ENCODE peak calls at places on chromosomes 4 and X, in seven cellular contexts. P, U, M, T, F, Z and V are unnamed samples.

GRCh38 chr4:40555176-40555900 is 74.3 kb downstream of the RBM47 start:
- DNase-seq in F (no peak), Z (no peak), U (no peak), M (no peak), P (no peak), T (no peak), V (no peak)

GRCh38 chr4:53651142-53651720 is 59.9 kb upstream of the LNX1 start:
- DNase-seq in Z (no peak), T (no peak), M (no peak), F (peak; percentile 90), P (no peak), U (no peak), V (peak; percentile 96)

GRCh38 chr4:127446309-127446708 is 186.4 kb upstream of the INTU start:
- DNase-seq in F (no peak), M (no peak), U (no peak), Z (no peak), P (no peak), T (no peak), V (no peak)

GRCh38 chr4:6892190-6892908 is 17.3 kb upstream of the TBC1D14 start:
- DNase-seq in P (no peak), T (no peak), U (peak; percentile 74), Z (peak; percentile 90), M (peak; percentile 96), F (peak; percentile 74), V (peak; percentile 66)

GRCh38 chr4:11532138-11532537 is 103.4 kb upstream of the HS3ST1 start:
- DNase-seq in Z (no peak), U (no peak), M (no peak), F (no peak), T (no peak), P (no peak), V (peak; percentile 44)

GRCh38 chr4:113040793-113041192 is 8.7 kb upstream of the ANK2 start:
- DNase-seq in P (no peak), Z (no peak), M (no peak), T (no peak), U (no peak), F (no peak), V (no peak)

GRCh38 chr4:3202836-3203820 is 45.8 kb upstream of the MSANTD1 start:
- DNase-seq in Z (no peak), T (no peak), P (no peak), U (no peak), F (no peak), M (no peak), V (no peak)

GRCh38 chrX:84363674-84364073 is 138.6 kb downstream of the HDX start:
- DNase-seq in M (no peak), F (no peak), T (no peak), Z (peak; percentile 38), U (peak; percentile 18), P (no peak), V (no peak)

GRCh38 chr4:67762091-67762490 is 7.9 kb upstream of the GNRHR start:
- DNase-seq in F (no peak), Z (peak; percentile 84), U (peak; percentile 65), P (no peak), T (no peak), M (peak; percentile 46), V (peak; percentile 25)

GRCh38 chrX:77451041-77451440 is 3.9 kb downstream of the FGF16 start:
- DNase-seq in P (no peak), U (peak; percentile 53), Z (no peak), M (peak; percentile 61), F (no peak), T (no peak), V (no peak)

GRCh38 chr4:155552180-155552579 is 114.5 kb upstream of the GUCY1A1 start:
- DNase-seq in T (no peak), Z (no peak), P (no peak), F (no peak), M (peak; percentile 96), U (peak; percentile 54), V (no peak)

GRCh38 chrX:42246814-42247213 is 323.5 kb upstream of the CASK start:
- DNase-seq in T (no peak), Z (peak; percentile 30), M (no peak), P (no peak), U (peak; percentile 0), F (no peak), V (peak; percentile 11)

GRCh38 chr4:110624904-110625494 is 2.1 kb upstream of the PITX2 start:
- DNase-seq in T (no peak), Z (no peak), M (no peak), U (peak; percentile 54), P (no peak), F (no peak), V (no peak)

GRCh38 chr4:14856927-14857220 is 145.4 kb upstream of the CPEB2 start:
- DNase-seq in U (peak; percentile 15), T (no peak), M (no peak), Z (no peak), P (no peak), F (no peak), V (no peak)

GRCh38 chr4:152408514-152409327 is 127.2 kb downstream of the FBXW7 start:
- DNase-seq in U (peak; percentile 58), Z (peak; percentile 74), M (peak; percentile 17), T (no peak), P (no peak), F (no peak), V (peak; percentile 52)

GRCh38 chrX:45714864-45715263 is 514.2 kb upstream of the DIPK2B start:
- DNase-seq in P (no peak), F (no peak), Z (no peak), M (peak; percentile 92), U (peak; percentile 75), T (no peak), V (peak; percentile 67)

GRCh38 chr4:148173397-148174017 is 268.7 kb downstream of the NR3C2 start:
- DNase-seq in T (no peak), U (peak; percentile 22), P (no peak), M (no peak), Z (no peak), F (no peak), V (peak; percentile 84)

GRCh38 chr4:499563-499962 is 553 bp downstream of the PIGG start:
- DNase-seq in F (no peak), U (no peak), T (no peak), M (no peak), Z (no peak), P (no peak), V (peak; percentile 16)

GRCh38 chr4:56804551-56804950 is 16.9 kb downstream of the SPINK2 start:
- DNase-seq in T (no peak), M (no peak), Z (peak; percentile 18), F (no peak), P (no peak), U (peak; percentile 80), V (no peak)

GRCh38 chr4:148397006-148397673 is 45.1 kb downstream of the NR3C2 start:
- DNase-seq in U (no peak), Z (no peak), P (no peak), F (peak; percentile 24), T (no peak), M (no peak), V (peak; percentile 72)

GRCh38 chrX:38882894-38883620 is 81.8 kb downstream of the MID1IP1 start:
- DNase-seq in U (peak; percentile 47), T (peak; percentile 10), P (no peak), Z (no peak), F (no peak), M (peak; percentile 97), V (no peak)

GRCh38 chrX:63809158-63809557 is 24.1 kb upstream of the ARHGEF9 start:
- DNase-seq in T (no peak), Z (no peak), F (no peak), U (no peak), P (no peak), M (no peak), V (no peak)

GRCh38 chr4:7894098-7894676 is 45.5 kb downstream of the AFAP1 start:
- DNase-seq in P (no peak), T (no peak), U (no peak), F (no peak), Z (no peak), M (no peak), V (no peak)

GRCh38 chr4:97123573-97123972 is 1019.7 kb downstream of the STPG2 start:
- DNase-seq in M (no peak), U (no peak), P (no peak), T (no peak), Z (no peak), F (no peak), V (no peak)

GRCh38 chr4:115234405-115235093 is 121.1 kb upstream of the NDST4 start:
- DNase-seq in M (no peak), F (no peak), U (no peak), Z (peak; percentile 76), T (no peak), P (no peak), V (peak; percentile 11)

GRCh38 chr4:141802324-141802723 is 165.9 kb downstream of the IL15 start:
- DNase-seq in U (peak; percentile 63), M (peak; percentile 22), F (no peak), Z (no peak), T (no peak), P (no peak), V (no peak)

GRCh38 chr4:177281544-177281943 is 28.1 kb upstream of the NEIL3 start:
- DNase-seq in T (no peak), F (no peak), P (no peak), M (no peak), U (no peak), Z (peak; percentile 38), V (no peak)

GRCh38 chrX:126551725-126552312 is 795 bp downstream of the DCAF12L1 start:
- DNase-seq in T (no peak), F (peak; percentile 12), M (no peak), Z (no peak), P (no peak), U (no peak), V (no peak)

GRCh38 chr4:38831653-38832052 is 25.0 kb downstream of the TLR6 start:
- DNase-seq in P (no peak), U (peak; percentile 50), Z (no peak), M (no peak), F (no peak), T (no peak), V (no peak)

GRCh38 chr4:188228279-188228678 is 89.0 kb downstream of the TRIML1 start:
- DNase-seq in P (no peak), M (no peak), U (no peak), Z (no peak), F (no peak), T (no peak), V (no peak)

GRCh38 chr4:36243355-36244256 is 708 bp downstream of the ARAP2 start:
- DNase-seq in P (peak; percentile 21), Z (peak; percentile 59), F (peak; percentile 28), U (peak; percentile 32), T (no peak), M (no peak), V (peak; percentile 79)

GRCh38 chr4:122517345-122517744 is 60.8 kb upstream of the IL2 start:
- DNase-seq in Z (no peak), M (no peak), T (no peak), F (no peak), U (no peak), P (no peak), V (no peak)

GRCh38 chrX:30713061-30713525 is 59.9 kb downstream of the GK start:
- DNase-seq in U (peak; percentile 65), P (peak; percentile 4), Z (peak; percentile 65), T (peak; percentile 6), F (peak; percentile 42), M (peak; percentile 47), V (peak; percentile 42)

GRCh38 chr4:176066757-176067156 is 1.1 kb downstream of the WDR17 start:
- DNase-seq in Z (no peak), M (no peak), F (no peak), P (no peak), T (no peak), U (no peak), V (no peak)

GRCh38 chr4:116639070-116639577 is 446.3 kb downstream of the TRAM1L1 start:
- DNase-seq in P (no peak), F (no peak), T (no peak), M (no peak), Z (peak; percentile 56), U (no peak), V (no peak)